ENCODE peak calls at places on chromosomes 12 and 14, in seven cellular contexts. One of them, this sample, is unnamed.

GRCh38 chr12:96862326-96862725 is 44.7 kb upstream of the NEDD1 start:
- DNase-seq in occipital lobe: no peak
- DNase-seq in T follicular helper cell: no peak
- DNase-seq in fibroblast of pulmonary artery: no peak
- DNase-seq in amygdala: no peak
- DNase-seq in NCI-H510A treated with DMSO at 0.1 percent for 48 hours: no peak
- DNase-seq in nucleus accumbens: no peak
- DNase-seq in this sample: no peak

GRCh38 chr12:128853321-128854197 is at the start of gene GLT1D1:
- DNase-seq in nucleus accumbens: no peak
- DNase-seq in fibroblast of pulmonary artery: no peak
- DNase-seq in NCI-H510A treated with DMSO at 0.1 percent for 48 hours: no peak
- DNase-seq in T follicular helper cell: no peak
- DNase-seq in occipital lobe: peak
- DNase-seq in amygdala: peak
- DNase-seq in this sample: no peak

GRCh38 chr12:19129486-19130223 is at the start of gene PLEKHA5:
- DNase-seq in T follicular helper cell: peak
- DNase-seq in NCI-H510A treated with DMSO at 0.1 percent for 48 hours: peak
- DNase-seq in amygdala: peak
- DNase-seq in fibroblast of pulmonary artery: peak
- DNase-seq in occipital lobe: peak
- DNase-seq in nucleus accumbens: peak
- DNase-seq in this sample: peak

GRCh38 chr12:30026621-30027234 is 243.0 kb upstream of the TMTC1 start:
- DNase-seq in nucleus accumbens: no peak
- DNase-seq in amygdala: no peak
- DNase-seq in T follicular helper cell: no peak
- DNase-seq in fibroblast of pulmonary artery: peak
- DNase-seq in occipital lobe: no peak
- DNase-seq in NCI-H510A treated with DMSO at 0.1 percent for 48 hours: no peak
- DNase-seq in this sample: no peak

GRCh38 chr12:16604853-16605252 is 1.1 kb downstream of the LMO3 start:
- DNase-seq in nucleus accumbens: no peak
- DNase-seq in amygdala: no peak
- DNase-seq in T follicular helper cell: no peak
- DNase-seq in occipital lobe: no peak
- DNase-seq in NCI-H510A treated with DMSO at 0.1 percent for 48 hours: no peak
- DNase-seq in fibroblast of pulmonary artery: no peak
- DNase-seq in this sample: no peak

GRCh38 chr14:105700622-105701288 is 174.4 kb downstream of the TMEM121 start:
- DNase-seq in T follicular helper cell: no peak
- DNase-seq in NCI-H510A treated with DMSO at 0.1 percent for 48 hours: no peak
- DNase-seq in fibroblast of pulmonary artery: no peak
- DNase-seq in nucleus accumbens: no peak
- DNase-seq in amygdala: no peak
- DNase-seq in occipital lobe: no peak
- DNase-seq in this sample: no peak

GRCh38 chr12:55718020-55718419 is 2.2 kb upstream of the RDH5 start:
- DNase-seq in T follicular helper cell: no peak
- DNase-seq in nucleus accumbens: no peak
- DNase-seq in amygdala: no peak
- DNase-seq in NCI-H510A treated with DMSO at 0.1 percent for 48 hours: no peak
- DNase-seq in occipital lobe: no peak
- DNase-seq in fibroblast of pulmonary artery: no peak
- DNase-seq in this sample: no peak

GRCh38 chr12:117486840-117487659 is 125.6 kb upstream of the NOS1 start:
- DNase-seq in occipital lobe: no peak
- DNase-seq in nucleus accumbens: peak
- DNase-seq in amygdala: no peak
- DNase-seq in NCI-H510A treated with DMSO at 0.1 percent for 48 hours: no peak
- DNase-seq in T follicular helper cell: no peak
- DNase-seq in fibroblast of pulmonary artery: no peak
- DNase-seq in this sample: no peak

GRCh38 chr14:33589334-33589733 is 361.5 kb downstream of the EGLN3 start:
- DNase-seq in nucleus accumbens: no peak
- DNase-seq in amygdala: no peak
- DNase-seq in fibroblast of pulmonary artery: peak
- DNase-seq in T follicular helper cell: no peak
- DNase-seq in NCI-H510A treated with DMSO at 0.1 percent for 48 hours: no peak
- DNase-seq in occipital lobe: no peak
- DNase-seq in this sample: no peak

This sample was measured in activated CD4-positive, alpha-beta T cell treated with anti-CD3 and anti-CD28 coated beads, Interleukin-2, amount 50 U/mL, for 4 hours.